ENCODE peak calls at places on chromosomes 12 and 14, in five cellular contexts. One of them, this sample, is unnamed.

GRCh38 chr12:92472198-92472597 is 230.6 kb upstream of the PLEKHG7 start:
- DNase-seq in suprapubic skin: no peak
- DNase-seq in MM.1S: no peak
- DNase-seq in cardiac muscle cell: no peak
- DNase-seq in activated naive CD4-positive, alpha-beta T cell treated with anti-CD3 and anti-CD28 coated beads for 36 hours: no peak
- DNase-seq in this sample: no peak

GRCh38 chr12:76020731-76021672 is 10.6 kb downstream of the PHLDA1 start:
- DNase-seq in suprapubic skin: no peak
- DNase-seq in MM.1S: no peak
- DNase-seq in cardiac muscle cell: no peak
- DNase-seq in activated naive CD4-positive, alpha-beta T cell treated with anti-CD3 and anti-CD28 coated beads for 36 hours: peak; percentile 91
- DNase-seq in this sample: peak; percentile 19

GRCh38 chr12:55932546-55932919 is 1.6 kb downstream of the DGKA start:
- DNase-seq in suprapubic skin: no peak
- DNase-seq in MM.1S: no peak
- DNase-seq in cardiac muscle cell: no peak
- DNase-seq in activated naive CD4-positive, alpha-beta T cell treated with anti-CD3 and anti-CD28 coated beads for 36 hours: peak; percentile 65
- DNase-seq in this sample: no peak

GRCh38 chr12:66633676-66634075 is 45.2 kb downstream of the GRIP1 start:
- DNase-seq in suprapubic skin: no peak
- DNase-seq in MM.1S: no peak
- DNase-seq in cardiac muscle cell: no peak
- DNase-seq in activated naive CD4-positive, alpha-beta T cell treated with anti-CD3 and anti-CD28 coated beads for 36 hours: no peak
- DNase-seq in this sample: no peak

GRCh38 chr12:21330682-21331253 is 3.9 kb downstream of the SLCO1A2 start:
- DNase-seq in suprapubic skin: no peak
- DNase-seq in MM.1S: no peak
- DNase-seq in cardiac muscle cell: no peak
- DNase-seq in activated naive CD4-positive, alpha-beta T cell treated with anti-CD3 and anti-CD28 coated beads for 36 hours: no peak
- DNase-seq in this sample: no peak

GRCh38 chr12:109818900-109819500 is 14.2 kb downstream of the TRPV4 start:
- DNase-seq in suprapubic skin: no peak
- DNase-seq in MM.1S: no peak
- DNase-seq in cardiac muscle cell: no peak
- DNase-seq in activated naive CD4-positive, alpha-beta T cell treated with anti-CD3 and anti-CD28 coated beads for 36 hours: no peak
- DNase-seq in this sample: no peak

GRCh38 chr12:17928708-17929366 is 161.2 kb downstream of the RERGL start:
- DNase-seq in suprapubic skin: no peak
- DNase-seq in MM.1S: no peak
- DNase-seq in cardiac muscle cell: no peak
- DNase-seq in activated naive CD4-positive, alpha-beta T cell treated with anti-CD3 and anti-CD28 coated beads for 36 hours: no peak
- DNase-seq in this sample: no peak

GRCh38 chr12:116126610-116127009 is 150.9 kb downstream of the MED13L start:
- DNase-seq in suprapubic skin: no peak
- DNase-seq in MM.1S: no peak
- DNase-seq in cardiac muscle cell: no peak
- DNase-seq in activated naive CD4-positive, alpha-beta T cell treated with anti-CD3 and anti-CD28 coated beads for 36 hours: no peak
- DNase-seq in this sample: no peak

GRCh38 chr12:107242189-107242588 is 148.8 kb upstream of the CRY1 start:
- DNase-seq in suprapubic skin: no peak
- DNase-seq in MM.1S: no peak
- DNase-seq in cardiac muscle cell: peak; percentile 31
- DNase-seq in activated naive CD4-positive, alpha-beta T cell treated with anti-CD3 and anti-CD28 coated beads for 36 hours: no peak
- DNase-seq in this sample: no peak

GRCh38 chr14:69816216-69816615 is 19.2 kb upstream of the SLC10A1 start:
- DNase-seq in suprapubic skin: no peak
- DNase-seq in MM.1S: no peak
- DNase-seq in cardiac muscle cell: no peak
- DNase-seq in activated naive CD4-positive, alpha-beta T cell treated with anti-CD3 and anti-CD28 coated beads for 36 hours: no peak
- DNase-seq in this sample: no peak

GRCh38 chr12:30197392-30198047 is 413.8 kb upstream of the TMTC1 start:
- DNase-seq in suprapubic skin: no peak
- DNase-seq in MM.1S: no peak
- DNase-seq in cardiac muscle cell: no peak
- DNase-seq in activated naive CD4-positive, alpha-beta T cell treated with anti-CD3 and anti-CD28 coated beads for 36 hours: no peak
- DNase-seq in this sample: no peak

GRCh38 chr14:63032056-63032455 is 13.2 kb downstream of the KCNH5 start:
- DNase-seq in suprapubic skin: no peak
- DNase-seq in MM.1S: no peak
- DNase-seq in cardiac muscle cell: peak; percentile 64
- DNase-seq in activated naive CD4-positive, alpha-beta T cell treated with anti-CD3 and anti-CD28 coated beads for 36 hours: no peak
- DNase-seq in this sample: no peak

GRCh38 chr12:68924546-68924945 is 8.4 kb downstream of the CPM start:
- DNase-seq in suprapubic skin: no peak
- DNase-seq in MM.1S: no peak
- DNase-seq in cardiac muscle cell: no peak
- DNase-seq in activated naive CD4-positive, alpha-beta T cell treated with anti-CD3 and anti-CD28 coated beads for 36 hours: no peak
- DNase-seq in this sample: no peak

GRCh38 chr14:20516921-20517320 is 11.6 kb downstream of the RNASE10 start:
- DNase-seq in suprapubic skin: no peak
- DNase-seq in MM.1S: no peak
- DNase-seq in cardiac muscle cell: no peak
- DNase-seq in activated naive CD4-positive, alpha-beta T cell treated with anti-CD3 and anti-CD28 coated beads for 36 hours: no peak
- DNase-seq in this sample: no peak

This sample was measured in GM12878.